ENCODE peak calls at places on chromosomes 16 and 17, in eight cellular contexts. M, S, Z, A, F, V, W and Q are unnamed samples.
A peak's percentile ranks its signal among the peaks of the same experiment; 100 is the strongest.

GRCh38 chr17:30905742-30906100 is 317 bp downstream of the TEFM start:
- DNase-seq in W (no peak), F (no peak), A (peak; percentile 46), S (no peak), M (peak; percentile 50), V (no peak), Z (no peak), Q (peak; percentile 36)

GRCh38 chr17:77140878-77141767 is at the start of gene SEC14L1:
- DNase-seq in V (no peak), F (peak; percentile 68), W (peak; percentile 29), M (peak; percentile 62), A (no peak), S (peak; percentile 64), Z (peak; percentile 50), Q (no peak)

GRCh38 chr17:82593590-82594087 is 54.6 kb downstream of the WDR45B start:
- DNase-seq in M (no peak), F (no peak), S (no peak), Z (no peak), W (no peak), V (no peak), A (no peak), Q (no peak)

GRCh38 chr17:8698142-8699050 is 46.2 kb downstream of the CCDC42 start:
- DNase-seq in F (no peak), A (no peak), Z (no peak), M (no peak), V (no peak), S (peak; percentile 16), W (no peak), Q (no peak)

GRCh38 chr17:3804503-3804931 is 3.5 kb upstream of the ITGAE start:
- DNase-seq in W (no peak), A (no peak), V (peak; percentile 63), M (no peak), F (peak; percentile 58), Z (no peak), S (no peak), Q (no peak)

GRCh38 chr17:32870969-32871368 is 6.0 kb downstream of the MYO1D start:
- DNase-seq in M (no peak), F (no peak), A (no peak), W (no peak), V (no peak), S (no peak), Z (no peak), Q (no peak)

GRCh38 chr16:19884021-19884485 is 595 bp downstream of the GPRC5B start:
- DNase-seq in A (no peak), V (no peak), Z (peak; percentile 43), S (no peak), W (no peak), M (no peak), F (no peak), Q (no peak)

GRCh38 chr17:50423553-50424159 is 2.4 kb upstream of the ACSF2 start:
- DNase-seq in A (no peak), W (no peak), V (no peak), S (peak; percentile 73), F (peak; percentile 92), Z (no peak), M (peak; percentile 56), Q (peak; percentile 77)

GRCh38 chr17:58277107-58277506 is 3.6 kb downstream of the MPO start:
- DNase-seq in A (no peak), V (no peak), W (no peak), F (no peak), Z (no peak), S (peak; percentile 69), M (no peak), Q (peak; percentile 18)

GRCh38 chr17:27552467-27552779 is 78.6 kb upstream of the LGALS9 start:
- DNase-seq in F (peak; percentile 45), S (no peak), Z (no peak), V (no peak), A (peak; percentile 95), M (peak; percentile 73), W (no peak), Q (peak; percentile 56)

GRCh38 chr16:68367034-68367433 is 56.2 kb downstream of the PRMT7 start:
- DNase-seq in W (no peak), V (no peak), A (peak; percentile 58), Z (peak; percentile 75), S (peak; percentile 77), M (peak; percentile 87), F (peak; percentile 53), Q (peak; percentile 16)

GRCh38 chr17:50939795-50940684 is 73.9 kb upstream of the TOB1 start:
- DNase-seq in Z (no peak), W (no peak), M (no peak), A (no peak), S (no peak), V (no peak), F (peak; percentile 63), Q (no peak)

GRCh38 chr16:66030036-66030435 is 336.5 kb upstream of the CDH5 start:
- DNase-seq in M (no peak), W (no peak), F (no peak), S (no peak), A (no peak), Z (no peak), V (no peak), Q (no peak)

GRCh38 chr16:66026931-66027330 is 339.6 kb upstream of the CDH5 start:
- DNase-seq in F (no peak), Z (no peak), V (no peak), S (no peak), M (no peak), A (no peak), W (no peak), Q (no peak)

GRCh38 chr16:66025751-66026150 is 340.7 kb upstream of the CDH5 start:
- DNase-seq in F (no peak), S (no peak), Z (no peak), V (no peak), W (no peak), M (no peak), A (no peak), Q (no peak)

GRCh38 chr16:66028505-66029216 is 337.8 kb upstream of the CDH5 start:
- DNase-seq in W (no peak), Z (no peak), S (no peak), A (no peak), V (no peak), F (no peak), M (no peak), Q (no peak)

GRCh38 chr16:66026211-66026610 is 340.3 kb upstream of the CDH5 start:
- DNase-seq in M (peak; percentile 34), V (no peak), F (no peak), W (peak; percentile 31), S (peak; percentile 9), Z (peak; percentile 52), A (no peak), Q (no peak)
- TF ChIP-seq MAX in M (no peak), V (no peak), F (no peak), W (no peak), S (no peak), Z (no peak), A (no peak), Q (no peak)

DNA sequence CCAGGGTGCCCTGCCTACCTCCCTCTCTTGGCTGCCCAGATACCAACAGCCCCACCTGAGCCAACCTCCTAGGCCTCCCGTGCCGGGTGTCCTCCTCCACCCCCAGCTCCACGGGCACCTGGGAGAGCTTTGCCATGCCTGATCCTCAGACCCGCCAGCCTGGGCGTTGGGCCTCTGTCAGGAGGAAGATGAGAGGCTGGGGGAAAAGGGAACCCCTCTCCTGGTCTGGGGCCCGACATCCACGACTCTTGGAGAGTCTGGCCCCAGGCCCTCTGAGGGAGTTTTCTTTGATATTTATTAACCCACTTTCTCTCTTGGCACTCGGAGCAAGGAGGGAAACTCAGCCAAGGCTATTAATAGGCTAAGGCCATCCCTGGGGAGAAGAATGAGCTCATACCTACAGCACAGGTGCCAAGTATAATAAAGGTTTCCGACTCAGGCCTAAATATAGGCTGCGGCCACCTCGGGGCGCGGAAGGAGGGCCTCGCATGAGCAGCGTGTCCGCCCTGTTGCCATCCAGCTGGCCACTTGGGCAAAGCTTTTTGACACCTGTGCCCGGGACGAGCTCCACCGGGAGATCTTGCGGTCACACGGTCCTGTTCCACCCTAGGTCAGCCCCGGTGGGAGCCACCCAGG is 232.2 kb downstream of the ENGASE start:
- DNase-seq in S (no peak), V (no peak), F (no peak), W (no peak), M (no peak), Z (no peak), A (no peak), Q (no peak)
- TF ChIP-seq MAX in S (no peak), V (no peak), F (no peak), W (no peak), M (no peak), Z (no peak), A (no peak), Q (no peak)

GRCh38 chr17:81060416-81060815 is 25.5 kb downstream of the BAIAP2 start:
- DNase-seq in W (no peak), F (no peak), M (no peak), Z (no peak), A (no peak), S (no peak), V (no peak), Q (no peak)
- TF ChIP-seq MAX in W (no peak), F (no peak), M (no peak), Z (no peak), A (no peak), S (no peak), V (no peak), Q (no peak)

GRCh38 chr17:75323043-75323591 is 33.9 kb upstream of the SLC25A19 start:
- DNase-seq in F (peak; percentile 85), S (peak; percentile 91), W (peak; percentile 74), Z (peak; percentile 93), M (peak; percentile 91), A (peak; percentile 83), V (no peak), Q (peak; percentile 84)

GRCh38 chr17:75326587-75326955 is 37.3 kb upstream of the SLC25A19 start:
- DNase-seq in Z (no peak), V (no peak), W (no peak), S (no peak), M (peak; percentile 82), A (no peak), F (no peak), Q (no peak)

GRCh38 chr17:75327757-75328156 is 38.5 kb upstream of the SLC25A19 start:
- DNase-seq in W (no peak), Z (no peak), F (no peak), A (no peak), S (no peak), M (no peak), V (no peak), Q (no peak)

GRCh38 chr17:75325348-75325747 is 36.1 kb upstream of the SLC25A19 start:
- DNase-seq in F (no peak), V (no peak), M (no peak), Z (no peak), W (no peak), A (no peak), S (no peak), Q (no peak)

DNA sequence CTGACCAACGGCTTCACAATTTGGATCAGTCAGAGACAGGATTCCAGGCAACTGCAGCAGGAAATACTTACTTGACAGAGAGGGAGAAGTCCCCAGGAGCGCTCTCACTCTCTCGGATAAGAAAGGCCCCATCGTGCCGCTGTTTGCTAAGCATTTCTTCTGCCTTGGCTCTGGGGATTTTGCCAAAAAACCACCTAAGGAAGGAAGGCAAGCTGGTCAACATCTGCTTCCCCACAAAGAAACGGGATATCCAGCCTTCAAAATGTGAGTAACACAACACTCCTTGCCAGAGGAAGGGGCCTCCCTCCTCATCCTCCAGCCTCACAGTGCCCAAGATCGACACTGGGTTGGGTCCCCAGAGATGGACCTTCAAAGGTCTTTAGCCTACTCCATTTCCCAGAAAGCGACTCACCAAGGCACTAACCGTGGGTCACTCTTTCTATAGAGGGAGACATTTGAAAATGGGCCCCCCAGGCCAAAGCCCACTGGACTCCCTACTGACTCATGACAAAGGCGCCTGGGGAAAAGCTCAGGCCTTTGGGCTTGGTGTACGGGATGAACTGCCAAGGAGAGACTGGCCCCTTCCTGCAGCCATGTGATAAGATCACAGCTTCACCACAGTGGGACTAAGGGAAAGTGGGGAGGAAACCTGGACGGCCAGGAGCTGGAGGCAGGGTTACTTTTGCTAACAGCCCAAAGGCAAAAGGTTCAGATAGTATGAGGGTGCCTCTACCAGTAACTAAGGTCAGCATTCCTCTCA is 36.8 kb upstream of the SLC25A19 start:
- DNase-seq in Z (no peak), F (no peak), W (no peak), V (no peak), M (peak; percentile 74), S (peak; percentile 76), A (no peak), Q (no peak)
- TF ChIP-seq MAX in Z (no peak), F (no peak), W (no peak), V (no peak), M (no peak), S (no peak), A (no peak), Q (no peak)